ENCODE peak calls at places on chromosome 17, in eight cellular contexts. Y is effector CD4-positive, alpha-beta T cell; S is COR-L47; N is GDM1; P is NCI-H1092; T is uterus; C is activated effector memory CD4-positive, alpha-beta T cell treated with anti-CD3 and anti-CD28 coated beads, Interleukin-2, amount 50 U/mL, for 16 hours; M is OCI-LY7. V is an unnamed sample.

GRCh38 chr17:31788956-31789355 is 70.1 kb downstream of the COPRS start:
- DNase-seq in Y (no peak), S (no peak), T (no peak), C (no peak), N (no peak), P (no peak), M (no peak), V (no peak)

GRCh38 chr17:8821446-8822105 is 22.4 kb upstream of the MFSD6L start:
- DNase-seq in P (no peak), Y (no peak), T (no peak), M (no peak), S (no peak), N (no peak), C (no peak), V (no peak)

GRCh38 chr17:40432864-40433528 is 10.3 kb upstream of the IGFBP4 start:
- DNase-seq in C (peak; percentile 12), S (no peak), T (peak; percentile 71), M (no peak), N (no peak), P (no peak), Y (no peak), V (no peak)

GRCh38 chr17:5198472-5198871 is 6.8 kb upstream of the ZNF594 start:
- DNase-seq in Y (no peak), S (no peak), N (no peak), C (no peak), T (no peak), P (no peak), M (peak; percentile 82), V (no peak)

GRCh38 chr17:74132354-74132753 is 71.1 kb upstream of the RPL38 start:
- DNase-seq in P (no peak), M (no peak), T (no peak), Y (no peak), C (no peak), N (no peak), S (no peak), V (no peak)

GRCh38 chr17:40452074-40452787 is 9.0 kb downstream of the IGFBP4 start:
- DNase-seq in M (no peak), N (no peak), T (peak; percentile 75), Y (no peak), C (no peak), S (no peak), P (no peak), V (no peak)

GRCh38 chr17:81428521-81428920 is 33.3 kb downstream of the BAHCC1 start:
- DNase-seq in P (no peak), T (no peak), C (no peak), Y (no peak), N (no peak), S (no peak), M (no peak), V (no peak)

GRCh38 chr17:41989702-41990419 is 23.3 kb downstream of the CNP start:
- DNase-seq in Y (no peak), N (no peak), T (no peak), P (no peak), C (no peak), M (no peak), S (no peak), V (no peak)

GRCh38 chr17:27612160-27612767 is 18.7 kb upstream of the LGALS9 start:
- DNase-seq in S (no peak), P (no peak), C (no peak), N (no peak), T (no peak), M (no peak), Y (no peak), V (no peak)

GRCh38 chr17:5118219-5118618 is 2.4 kb downstream of the USP6 start:
- DNase-seq in T (no peak), S (no peak), M (no peak), P (no peak), N (no peak), Y (no peak), C (peak; percentile 61), V (no peak)

GRCh38 chr17:62966426-62967110 is 533 bp downstream of the TANC2 start:
- DNase-seq in C (peak; percentile 67), Y (no peak), T (peak; percentile 28), N (no peak), S (no peak), P (no peak), M (peak; percentile 14), V (peak; percentile 45)

GRCh38 chr17:2981325-2981724 is 82.1 kb downstream of the OR1D5 start:
- DNase-seq in Y (no peak), S (no peak), C (no peak), T (peak; percentile 5), P (no peak), M (no peak), N (no peak), V (no peak)

GRCh38 chr17:46894476-46895151 is 28.3 kb upstream of the GOSR2 start:
- DNase-seq in N (no peak), M (no peak), S (no peak), Y (no peak), T (no peak), P (no peak), C (no peak), V (no peak)

GRCh38 chr17:49631496-49631895 is 46.4 kb downstream of the SPOP start:
- DNase-seq in S (no peak), Y (no peak), T (no peak), P (no peak), M (no peak), N (no peak), C (no peak), V (no peak)

GRCh38 chr17:17783825-17784598 is 52.8 kb downstream of the SREBF1 start:
- DNase-seq in C (no peak), P (peak; percentile 47), M (peak; percentile 89), S (peak; percentile 73), T (peak; percentile 66), N (no peak), Y (no peak), V (peak; percentile 72)

GRCh38 chr17:81570896-81571453 is 18.8 kb upstream of the FAAP100 start:
- DNase-seq in P (no peak), S (no peak), N (no peak), C (no peak), Y (no peak), T (no peak), M (no peak), V (no peak)

GRCh38 chr17:78888911-78889496 is 14.0 kb downstream of the CEP295NL start:
- DNase-seq in N (no peak), S (peak; percentile 88), M (no peak), C (no peak), P (no peak), T (no peak), Y (no peak), V (no peak)

GRCh38 chr17:12579245-12579644 is 86.4 kb upstream of the MYOCD start:
- DNase-seq in M (no peak), C (no peak), S (no peak), Y (no peak), P (no peak), N (no peak), T (no peak), V (no peak)